ENCODE peak calls at places on chromosomes 5 and 9, in seven cellular contexts. One of them, this sample, is unnamed.

GRCh38 chr5:88393721-88394530 is 125.3 kb upstream of the TMEM161B start:
- DNase-seq in breast epithelium: no peak
- DNase-seq in GM20000: no peak
- DNase-seq in neural progenitor cell: no peak
- DNase-seq in cardiac fibroblast: no peak
- DNase-seq in ovary: no peak
- DNase-seq in HCT116: no peak
- DNase-seq in this sample: no peak

GRCh38 chr9:100515578-100516494 is 42.9 kb downstream of the TMEFF1 start:
- DNase-seq in GM20000: no peak
- DNase-seq in HCT116: no peak
- DNase-seq in ovary: no peak
- DNase-seq in breast epithelium: no peak
- DNase-seq in cardiac fibroblast: peak
- DNase-seq in neural progenitor cell: peak
- DNase-seq in this sample: no peak

GRCh38 chr9:86135374-86135773 is 36.0 kb upstream of the GOLM1 start:
- DNase-seq in cardiac fibroblast: no peak
- DNase-seq in GM20000: no peak
- DNase-seq in breast epithelium: no peak
- DNase-seq in HCT116: no peak
- DNase-seq in ovary: no peak
- DNase-seq in neural progenitor cell: no peak
- DNase-seq in this sample: no peak

GRCh38 chr9:131621551-131622321 is 76.4 kb downstream of the PRRT1B start:
- DNase-seq in HCT116: no peak
- DNase-seq in neural progenitor cell: no peak
- DNase-seq in ovary: no peak
- DNase-seq in cardiac fibroblast: no peak
- DNase-seq in GM20000: no peak
- DNase-seq in breast epithelium: no peak
- DNase-seq in this sample: peak

GRCh38 chr9:108622467-108622866 is 233.3 kb downstream of the ACTL7B start:
- DNase-seq in ovary: no peak
- DNase-seq in HCT116: no peak
- DNase-seq in cardiac fibroblast: peak
- DNase-seq in breast epithelium: no peak
- DNase-seq in neural progenitor cell: no peak
- DNase-seq in GM20000: no peak
- DNase-seq in this sample: no peak

GRCh38 chr5:38666668-38667498 is 110.4 kb upstream of the LIFR start:
- DNase-seq in ovary: peak
- DNase-seq in HCT116: peak
- DNase-seq in cardiac fibroblast: peak
- DNase-seq in breast epithelium: no peak
- DNase-seq in GM20000: peak
- DNase-seq in neural progenitor cell: peak
- DNase-seq in this sample: no peak

GRCh38 chr9:105341784-105342183 is 97.3 kb downstream of the SLC44A1 start:
- DNase-seq in neural progenitor cell: no peak
- DNase-seq in cardiac fibroblast: peak
- DNase-seq in HCT116: no peak
- DNase-seq in ovary: no peak
- DNase-seq in GM20000: no peak
- DNase-seq in breast epithelium: no peak
- DNase-seq in this sample: no peak

GRCh38 chr5:44809215-44809955 is 638 bp downstream of the MRPS30 start:
- DNase-seq in cardiac fibroblast: peak
- DNase-seq in ovary: peak
- DNase-seq in HCT116: peak
- DNase-seq in GM20000: peak
- DNase-seq in neural progenitor cell: peak
- DNase-seq in breast epithelium: peak
- DNase-seq in this sample: peak

GRCh38 chr5:135890867-135891266 is 4.8 kb downstream of the IL9 start:
- DNase-seq in breast epithelium: no peak
- DNase-seq in neural progenitor cell: no peak
- DNase-seq in HCT116: no peak
- DNase-seq in GM20000: no peak
- DNase-seq in cardiac fibroblast: no peak
- DNase-seq in ovary: no peak
- DNase-seq in this sample: no peak

GRCh38 chr9:130417602-130418001 is 27.2 kb upstream of the ASS1 start:
- DNase-seq in GM20000: no peak
- DNase-seq in breast epithelium: no peak
- DNase-seq in cardiac fibroblast: no peak
- DNase-seq in ovary: no peak
- DNase-seq in neural progenitor cell: peak
- DNase-seq in HCT116: no peak
- DNase-seq in this sample: no peak
- TF ChIP-seq CTCF in GM20000: no peak
- TF ChIP-seq CTCF in breast epithelium: no peak
- TF ChIP-seq CTCF in cardiac fibroblast: no peak
- TF ChIP-seq CTCF in ovary: no peak
- TF ChIP-seq CTCF in neural progenitor cell: peak
- TF ChIP-seq CTCF in HCT116: no peak
- TF ChIP-seq CTCF in this sample: no peak

GRCh38 chr9:137311171-137311970 is 9.3 kb upstream of the NRARP start:
- DNase-seq in ovary: no peak
- DNase-seq in neural progenitor cell: peak
- DNase-seq in GM20000: no peak
- DNase-seq in breast epithelium: peak
- DNase-seq in cardiac fibroblast: no peak
- DNase-seq in HCT116: peak
- DNase-seq in this sample: no peak
- TF ChIP-seq CTCF in ovary: no peak
- TF ChIP-seq CTCF in neural progenitor cell: no peak
- TF ChIP-seq CTCF in GM20000: no peak
- TF ChIP-seq CTCF in breast epithelium: no peak
- TF ChIP-seq CTCF in cardiac fibroblast: no peak
- TF ChIP-seq CTCF in HCT116: no peak
- TF ChIP-seq CTCF in this sample: no peak

GRCh38 chr5:140345919-140346347 is 470 bp downstream of the HBEGF start:
- DNase-seq in ovary: peak
- DNase-seq in neural progenitor cell: peak
- DNase-seq in GM20000: no peak
- DNase-seq in cardiac fibroblast: peak
- DNase-seq in HCT116: no peak
- DNase-seq in breast epithelium: peak
- DNase-seq in this sample: peak
- TF ChIP-seq CTCF in ovary: no peak
- TF ChIP-seq CTCF in neural progenitor cell: peak
- TF ChIP-seq CTCF in GM20000: peak
- TF ChIP-seq CTCF in cardiac fibroblast: peak
- TF ChIP-seq CTCF in HCT116: no peak
- TF ChIP-seq CTCF in breast epithelium: no peak
- TF ChIP-seq CTCF in this sample: no peak

GRCh38 chr5:171420429-171421231 is 1.2 kb downstream of the FGF18 start:
- DNase-seq in GM20000: no peak
- DNase-seq in HCT116: no peak
- DNase-seq in cardiac fibroblast: peak
- DNase-seq in breast epithelium: no peak
- DNase-seq in neural progenitor cell: peak
- DNase-seq in ovary: peak
- DNase-seq in this sample: no peak

GRCh38 chr5:171418316-171418981 is 998 bp upstream of the FGF18 start:
- DNase-seq in cardiac fibroblast: peak
- DNase-seq in breast epithelium: peak
- DNase-seq in ovary: peak
- DNase-seq in GM20000: peak
- DNase-seq in HCT116: peak
- DNase-seq in neural progenitor cell: peak
- DNase-seq in this sample: peak

GRCh38 chr5:171421331-171422262 is 2.1 kb downstream of the FGF18 start:
- DNase-seq in breast epithelium: no peak
- DNase-seq in neural progenitor cell: no peak
- DNase-seq in HCT116: no peak
- DNase-seq in GM20000: no peak
- DNase-seq in cardiac fibroblast: no peak
- DNase-seq in ovary: no peak
- DNase-seq in this sample: no peak

GRCh38 chr5:171419663-171420428 is 399 bp downstream of the FGF18 start:
- DNase-seq in GM20000: peak
- DNase-seq in ovary: peak
- DNase-seq in breast epithelium: no peak
- DNase-seq in neural progenitor cell: peak
- DNase-seq in cardiac fibroblast: peak
- DNase-seq in HCT116: no peak
- DNase-seq in this sample: peak

DNA sequence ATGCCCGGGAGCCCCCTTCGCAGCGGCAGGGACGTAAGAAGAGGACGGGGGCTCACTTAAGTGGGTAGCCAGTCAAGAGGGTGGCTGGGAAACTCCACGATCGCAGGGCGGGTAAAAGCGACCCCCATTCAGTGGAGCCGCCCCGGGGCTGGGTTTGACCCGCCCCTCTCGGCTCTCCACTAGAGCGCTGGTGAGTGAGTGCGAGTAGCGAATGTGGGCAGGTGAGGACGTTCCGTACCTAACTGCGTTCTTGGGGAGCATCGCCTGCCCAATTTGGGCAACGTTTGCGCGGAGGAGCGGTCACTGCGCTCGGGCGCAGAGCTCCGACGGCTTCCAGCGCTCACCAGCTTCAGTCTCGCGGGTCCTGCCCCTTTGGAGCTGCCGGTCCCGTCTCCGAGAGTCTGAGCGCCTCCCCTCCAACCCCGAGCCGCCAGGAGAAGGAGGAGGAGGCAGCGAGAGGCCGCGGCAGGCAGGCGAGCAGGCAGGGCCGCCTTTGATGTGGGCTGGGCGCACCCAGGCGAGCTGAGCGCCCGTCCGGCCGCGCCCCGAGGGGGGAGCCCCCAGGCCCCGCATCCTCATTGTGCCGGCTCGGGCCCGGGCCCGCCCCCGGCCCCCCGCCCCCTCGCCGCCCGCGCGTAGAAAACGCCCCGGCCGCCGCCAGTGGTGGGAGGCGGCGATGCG is at the start of gene FGF18:
- DNase-seq in neural progenitor cell: peak
- DNase-seq in cardiac fibroblast: peak
- DNase-seq in HCT116: peak
- DNase-seq in ovary: peak
- DNase-seq in breast epithelium: no peak
- DNase-seq in GM20000: peak
- DNase-seq in this sample: peak
- TF ChIP-seq CTCF in neural progenitor cell: no peak
- TF ChIP-seq CTCF in cardiac fibroblast: no peak
- TF ChIP-seq CTCF in HCT116: peak
- TF ChIP-seq CTCF in ovary: peak
- TF ChIP-seq CTCF in breast epithelium: peak
- TF ChIP-seq CTCF in GM20000: no peak
- TF ChIP-seq CTCF in this sample: no peak

GRCh38 chr5:14365831-14366435 is 215.7 kb upstream of the OTULINL start:
- DNase-seq in GM20000: no peak
- DNase-seq in HCT116: no peak
- DNase-seq in neural progenitor cell: no peak
- DNase-seq in breast epithelium: no peak
- DNase-seq in ovary: no peak
- DNase-seq in cardiac fibroblast: no peak
- DNase-seq in this sample: no peak

GRCh38 chr5:14366763-14367162 is 214.8 kb upstream of the OTULINL start:
- DNase-seq in HCT116: no peak
- DNase-seq in ovary: no peak
- DNase-seq in neural progenitor cell: no peak
- DNase-seq in cardiac fibroblast: no peak
- DNase-seq in GM20000: no peak
- DNase-seq in breast epithelium: no peak
- DNase-seq in this sample: no peak

GRCh38 chr5:14364096-14364495 is 217.5 kb upstream of the OTULINL start:
- DNase-seq in cardiac fibroblast: peak
- DNase-seq in ovary: no peak
- DNase-seq in breast epithelium: no peak
- DNase-seq in neural progenitor cell: no peak
- DNase-seq in HCT116: no peak
- DNase-seq in GM20000: no peak
- DNase-seq in this sample: no peak

GRCh38 chr5:14362511-14362910 is 219.1 kb upstream of the OTULINL start:
- DNase-seq in HCT116: no peak
- DNase-seq in neural progenitor cell: no peak
- DNase-seq in cardiac fibroblast: no peak
- DNase-seq in ovary: no peak
- DNase-seq in breast epithelium: no peak
- DNase-seq in GM20000: no peak
- DNase-seq in this sample: no peak

GRCh38 chr5:14364576-14365472 is 216.8 kb upstream of the OTULINL start:
- DNase-seq in neural progenitor cell: peak
- DNase-seq in cardiac fibroblast: no peak
- DNase-seq in GM20000: no peak
- DNase-seq in breast epithelium: no peak
- DNase-seq in ovary: no peak
- DNase-seq in HCT116: peak
- DNase-seq in this sample: no peak
- TF ChIP-seq CTCF in neural progenitor cell: peak
- TF ChIP-seq CTCF in cardiac fibroblast: peak
- TF ChIP-seq CTCF in GM20000: peak
- TF ChIP-seq CTCF in breast epithelium: no peak
- TF ChIP-seq CTCF in ovary: no peak
- TF ChIP-seq CTCF in HCT116: peak
- TF ChIP-seq CTCF in this sample: no peak

GRCh38 chr9:22623236-22623635 is 176.6 kb downstream of the DMRTA1 start:
- DNase-seq in neural progenitor cell: peak
- DNase-seq in ovary: no peak
- DNase-seq in cardiac fibroblast: no peak
- DNase-seq in breast epithelium: no peak
- DNase-seq in HCT116: no peak
- DNase-seq in GM20000: no peak
- DNase-seq in this sample: no peak
- TF ChIP-seq CTCF in neural progenitor cell: no peak
- TF ChIP-seq CTCF in ovary: no peak
- TF ChIP-seq CTCF in cardiac fibroblast: no peak
- TF ChIP-seq CTCF in breast epithelium: no peak
- TF ChIP-seq CTCF in HCT116: no peak
- TF ChIP-seq CTCF in GM20000: no peak
- TF ChIP-seq CTCF in this sample: no peak

GRCh38 chr5:10610058-10610457 is 46.2 kb downstream of the ANKRD33B start:
- DNase-seq in HCT116: no peak
- DNase-seq in cardiac fibroblast: no peak
- DNase-seq in ovary: no peak
- DNase-seq in neural progenitor cell: no peak
- DNase-seq in breast epithelium: no peak
- DNase-seq in GM20000: no peak
- DNase-seq in this sample: no peak

GRCh38 chr5:10611290-10611689 is 47.4 kb downstream of the ANKRD33B start:
- DNase-seq in cardiac fibroblast: no peak
- DNase-seq in breast epithelium: no peak
- DNase-seq in neural progenitor cell: no peak
- DNase-seq in ovary: no peak
- DNase-seq in HCT116: no peak
- DNase-seq in GM20000: no peak
- DNase-seq in this sample: no peak

GRCh38 chr5:10604975-10605374 is 41.1 kb downstream of the ANKRD33B start:
- DNase-seq in neural progenitor cell: no peak
- DNase-seq in HCT116: no peak
- DNase-seq in breast epithelium: no peak
- DNase-seq in GM20000: no peak
- DNase-seq in ovary: no peak
- DNase-seq in cardiac fibroblast: no peak
- DNase-seq in this sample: no peak

GRCh38 chr5:10607023-10607665 is 43.3 kb downstream of the ANKRD33B start:
- DNase-seq in breast epithelium: no peak
- DNase-seq in neural progenitor cell: peak
- DNase-seq in ovary: no peak
- DNase-seq in HCT116: no peak
- DNase-seq in cardiac fibroblast: peak
- DNase-seq in GM20000: peak
- DNase-seq in this sample: peak

GRCh38 chr5:10607666-10608442 is 44.0 kb downstream of the ANKRD33B start:
- DNase-seq in cardiac fibroblast: peak
- DNase-seq in ovary: no peak
- DNase-seq in neural progenitor cell: peak
- DNase-seq in breast epithelium: no peak
- DNase-seq in HCT116: no peak
- DNase-seq in GM20000: peak
- DNase-seq in this sample: peak
- TF ChIP-seq CTCF in cardiac fibroblast: peak
- TF ChIP-seq CTCF in ovary: no peak
- TF ChIP-seq CTCF in neural progenitor cell: peak
- TF ChIP-seq CTCF in breast epithelium: no peak
- TF ChIP-seq CTCF in HCT116: no peak
- TF ChIP-seq CTCF in GM20000: no peak
- TF ChIP-seq CTCF in this sample: peak